ENCODE peak calls at places on chromosomes 6 and 20, in ten cellular contexts. F, I, D, Y, J, E, B, N, V and A are unnamed samples.

GRCh38 chr6:82862543-82862942 is 203.1 kb downstream of the UBE3D start:
- DNase-seq in F (no peak), I (no peak), D (no peak), Y (no peak), J (no peak), E (no peak), B (no peak), N (peak; percentile 90), V (no peak), A (no peak)

GRCh38 chr6:63121166-63121565 is 90.1 kb upstream of the FKBP1C start:
- DNase-seq in F (no peak), I (no peak), D (no peak), Y (no peak), J (no peak), E (no peak), B (no peak), N (no peak), V (no peak), A (no peak)

GRCh38 chr20:34954905-34955231 is 738 bp downstream of the GSS start:
- DNase-seq in F (no peak), I (peak; percentile 67), D (no peak), Y (no peak), J (no peak), E (peak; percentile 50), B (no peak), N (peak; percentile 44), V (peak; percentile 27), A (peak; percentile 52)

GRCh38 chr20:8408587-8409307 is 276.7 kb downstream of the PLCB1 start:
- DNase-seq in F (no peak), I (no peak), D (no peak), Y (no peak), J (no peak), E (no peak), B (no peak), N (no peak), V (no peak), A (no peak)

GRCh38 chr6:104325341-104326172 is 534.2 kb downstream of the HACE1 start:
- DNase-seq in F (peak; percentile 10), I (peak; percentile 58), D (no peak), Y (no peak), J (no peak), E (peak; percentile 29), B (no peak), N (no peak), V (no peak), A (peak; percentile 6)

GRCh38 chr6:159306134-159306537 is 136.9 kb downstream of the FNDC1 start:
- DNase-seq in F (peak; percentile 15), I (peak; percentile 38), D (no peak), Y (no peak), J (no peak), E (no peak), B (no peak), N (no peak), V (no peak), A (no peak)

GRCh38 chr6:53624491-53624890 is 41.1 kb downstream of the KLHL31 start:
- DNase-seq in F (no peak), I (no peak), D (no peak), Y (no peak), J (no peak), E (no peak), B (no peak), N (no peak), V (no peak), A (no peak)

GRCh38 chr6:113888493-113888892 is 31.3 kb downstream of the MARCKS start:
- DNase-seq in F (no peak), I (no peak), D (no peak), Y (no peak), J (no peak), E (no peak), B (no peak), N (no peak), V (no peak), A (no peak)

GRCh38 chr6:30752164-30752927 is 8.0 kb upstream of the IER3 start:
- DNase-seq in F (no peak), I (no peak), D (peak; percentile 87), Y (peak; percentile 92), J (no peak), E (peak; percentile 97), B (peak; percentile 82), N (peak; percentile 100), V (peak; percentile 95), A (peak; percentile 78)

GRCh38 chr6:110140650-110141049 is 38.8 kb downstream of the WASF1 start:
- DNase-seq in F (no peak), I (no peak), D (no peak), Y (no peak), J (no peak), E (no peak), B (no peak), N (peak; percentile 15), V (no peak), A (no peak)

DNA sequence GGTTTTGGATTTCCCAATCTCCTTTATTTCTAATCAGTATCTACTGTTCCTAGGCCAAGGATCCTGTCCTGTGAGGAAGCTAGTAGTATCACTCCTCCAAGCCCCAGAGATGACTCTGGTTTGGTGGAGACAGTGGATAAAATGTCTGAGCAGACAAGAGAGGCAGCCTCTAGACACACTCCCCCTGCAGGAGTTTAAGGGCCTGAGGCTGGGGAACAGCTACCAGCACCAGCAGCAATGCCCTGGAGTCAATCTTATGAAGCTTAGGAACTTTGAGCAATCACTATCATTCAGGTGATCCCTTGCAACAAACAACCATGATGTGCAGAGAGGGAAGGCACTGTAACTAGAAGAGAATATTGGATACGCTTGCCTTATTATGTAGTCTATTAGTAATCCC is 384.7 kb upstream of the ID4 start:
- DNase-seq in F (no peak), I (peak; percentile 71), D (no peak), Y (no peak), J (no peak), E (no peak), B (no peak), N (no peak), V (no peak), A (no peak)
- H3K4me3 ChIP-seq in F (no peak overlapping the region), I (no peak overlapping the region), D (no peak overlapping the region), Y (no peak overlapping the region), J (no peak overlapping the region), E (no peak overlapping the region), B (no peak overlapping the region), N (no peak overlapping the region), V (no peak overlapping the region), A (no peak overlapping the region)

GRCh38 chr6:137488736-137489409 is 5.3 kb downstream of the OLIG3 start:
- DNase-seq in F (no peak), I (peak; percentile 84), D (peak; percentile 50), Y (no peak), J (no peak), E (no peak), B (no peak), N (no peak), V (no peak), A (no peak)

GRCh38 chr6:137491478-137491877 is 2.7 kb downstream of the OLIG3 start:
- DNase-seq in F (no peak), I (no peak), D (no peak), Y (no peak), J (no peak), E (no peak), B (no peak), N (no peak), V (no peak), A (no peak)

GRCh38 chr6:137489410-137490371 is 4.5 kb downstream of the OLIG3 start:
- DNase-seq in F (no peak), I (peak; percentile 73), D (peak; percentile 48), Y (no peak), J (no peak), E (no peak), B (no peak), N (no peak), V (no peak), A (no peak)

GRCh38 chr6:137490961-137491360 is 3.2 kb downstream of the OLIG3 start:
- DNase-seq in F (no peak), I (peak; percentile 58), D (no peak), Y (no peak), J (no peak), E (no peak), B (no peak), N (no peak), V (no peak), A (no peak)

GRCh38 chr6:137490506-137490905 is 3.7 kb downstream of the OLIG3 start:
- DNase-seq in F (no peak), I (peak; percentile 45), D (no peak), Y (no peak), J (no peak), E (no peak), B (no peak), N (no peak), V (no peak), A (no peak)
- H3K4me1 ChIP-seq in F (no peaks in the 10 kb centered on the region), I (peaks cover 7% of the 10 kb centered on the region), D (peaks cover 37% of the 10 kb centered on the region), Y (peaks cover 4% of the 10 kb centered on the region), J (peaks cover 29% of the 10 kb centered on the region), E (no peaks in the 10 kb centered on the region), B (peaks cover 62% of the 10 kb centered on the region), N (no peaks in the 10 kb centered on the region), V (no peaks in the 10 kb centered on the region), A (peaks cover 8% of the 10 kb centered on the region)

DNA sequence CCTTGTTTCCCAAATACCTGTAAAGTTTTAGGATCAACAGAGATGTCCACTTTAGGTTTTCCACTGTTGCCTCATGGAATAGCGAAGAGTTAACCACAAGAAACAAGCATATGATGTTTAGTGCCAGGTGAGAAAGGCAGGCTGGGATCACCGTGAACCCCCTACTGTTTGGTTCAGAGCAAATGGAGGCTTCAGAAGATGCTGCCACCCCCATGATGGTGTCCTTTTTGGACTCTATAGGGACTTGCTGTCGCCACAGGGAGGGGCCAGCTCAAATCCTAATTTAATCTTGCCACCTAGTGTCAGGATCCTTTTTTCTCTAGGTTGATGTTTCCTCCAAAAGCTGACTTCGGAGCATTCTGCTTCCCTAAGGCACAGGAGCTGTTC is 1.9 kb upstream of the DLL1 start:
- DNase-seq in F (no peak), I (no peak), D (no peak), Y (no peak), J (no peak), E (no peak), B (peak; percentile 32), N (no peak), V (no peak), A (no peak)
- TF ChIP-seq CTCF in F (peak; percentile 35), I (peak; percentile 42), D (no peak), Y (peak; percentile 15), J (no peak), E (no peak), B (no peak), N (peak; percentile 10), V (peak; percentile 12), A (no peak)

GRCh38 chr20:25865715-25866656 is 169.3 kb upstream of the ZNF337 start:
- DNase-seq in F (no peak), I (peak; percentile 94), D (peak; percentile 83), Y (peak; percentile 74), J (no peak), E (peak; percentile 85), B (peak; percentile 87), N (peak; percentile 49), V (peak; percentile 69), A (peak; percentile 83)
- H3K4me3 ChIP-seq in F (no peak overlapping the region), I (peak overlapping the region; percentile 66), D (peak overlapping the region; percentile 46), Y (no peak overlapping the region), J (peak overlapping the region; percentile 52), E (no peak overlapping the region), B (no peak overlapping the region), N (peak overlapping the region; percentile 42), V (peak overlapping the region; percentile 1), A (no peak overlapping the region)